ENCODE peak calls at places on chromosomes 11 and 22, in four cellular contexts. Z is stimulated activated naive CD8-positive, alpha-beta T cell treated with anti-CD3 and anti-CD28 coated beads, Interleukin-15, amount 100 ng/mL, for 72 hours; T is memory B cell; L is GF-D8. G is an unnamed sample.
A peak's percentile ranks its signal among the peaks of the same experiment; 100 is the strongest.

GRCh38 chr11:57269580-57270021 is 32.6 kb upstream of the APLNR start:
- DNase-seq in L (no peak), T (no peak), Z (no peak), G (no peak)

GRCh38 chr11:8947230-8947943 is 4.6 kb upstream of the ASCL3 start:
- DNase-seq in T (no peak), L (no peak), Z (no peak), G (no peak)

GRCh38 chr11:134275534-134276395 is at the start of gene GLB1L3:
- DNase-seq in T (peak; percentile 31), Z (peak; percentile 86), L (no peak), G (no peak)

GRCh38 chr22:47355776-47356432 is 593.5 kb downstream of the TBC1D22A start:
- DNase-seq in T (no peak), L (no peak), Z (no peak), G (no peak)

GRCh38 chr11:76443254-76443935 is 1.4 kb upstream of the EMSY start:
- DNase-seq in Z (no peak), T (no peak), L (no peak), G (no peak)

GRCh38 chr11:131688056-131688693 is 317.8 kb downstream of the NTM start:
- DNase-seq in T (no peak), L (no peak), Z (peak; percentile 22), G (no peak)

GRCh38 chr11:27933992-27934829 is 173.7 kb downstream of the KIF18A start:
- DNase-seq in T (no peak), Z (no peak), L (no peak), G (no peak)

GRCh38 chr11:73997120-73997772 is 11.6 kb downstream of the UCP3 start:
- DNase-seq in L (no peak), T (no peak), Z (no peak), G (peak; percentile 1)